ENCODE peak calls at places on chromosomes 5 and 9, in eight cellular contexts. One of them, this sample, is unnamed.

GRCh38 chr5:61401726-61402125 is 69.7 kb downstream of the ZSWIM6 start:
- DNase-seq in BJ: peak; percentile 19
- DNase-seq in CD4-positive, alpha-beta T cell: no peak
- DNase-seq in GM12878: no peak
- DNase-seq in mesothelial cell of epicardium: no peak
- DNase-seq in tibial nerve: no peak
- DNase-seq in GM12865: no peak
- DNase-seq in heart right ventricle: peak; percentile 11
- DNase-seq in this sample: no peak

GRCh38 chr9:6907772-6908381 is 150.1 kb downstream of the KDM4C start:
- DNase-seq in BJ: no peak
- DNase-seq in tibial nerve: no peak
- DNase-seq in mesothelial cell of epicardium: no peak
- DNase-seq in GM12878: no peak
- DNase-seq in heart right ventricle: no peak
- DNase-seq in GM12865: peak; percentile 26
- DNase-seq in CD4-positive, alpha-beta T cell: no peak
- DNase-seq in this sample: no peak

GRCh38 chr5:90135979-90136378 is 273.6 kb downstream of the CETN3 start:
- DNase-seq in BJ: no peak
- DNase-seq in GM12878: no peak
- DNase-seq in CD4-positive, alpha-beta T cell: no peak
- DNase-seq in heart right ventricle: no peak
- DNase-seq in GM12865: peak; percentile 52
- DNase-seq in tibial nerve: no peak
- DNase-seq in mesothelial cell of epicardium: no peak
- DNase-seq in this sample: no peak

GRCh38 chr5:150053231-150053626 is 33.1 kb downstream of the CSF1R start:
- DNase-seq in GM12865: no peak
- DNase-seq in BJ: no peak
- DNase-seq in mesothelial cell of epicardium: no peak
- DNase-seq in tibial nerve: no peak
- DNase-seq in CD4-positive, alpha-beta T cell: no peak
- DNase-seq in heart right ventricle: no peak
- DNase-seq in GM12878: no peak
- DNase-seq in this sample: peak; percentile 19

GRCh38 chr5:142922223-142922952 is 152.2 kb downstream of the ARHGAP26 start:
- DNase-seq in BJ: no peak
- DNase-seq in heart right ventricle: no peak
- DNase-seq in CD4-positive, alpha-beta T cell: no peak
- DNase-seq in tibial nerve: no peak
- DNase-seq in GM12878: peak; percentile 21
- DNase-seq in GM12865: peak; percentile 67
- DNase-seq in mesothelial cell of epicardium: no peak
- DNase-seq in this sample: peak; percentile 11

GRCh38 chr9:4666042-4666699 is at the start of gene SPATA6L:
- DNase-seq in GM12878: no peak
- DNase-seq in GM12865: peak; percentile 59
- DNase-seq in BJ: no peak
- DNase-seq in tibial nerve: no peak
- DNase-seq in CD4-positive, alpha-beta T cell: peak; percentile 25
- DNase-seq in heart right ventricle: peak; percentile 68
- DNase-seq in mesothelial cell of epicardium: peak; percentile 29
- DNase-seq in this sample: no peak

GRCh38 chr9:91384954-91385353 is 23.2 kb upstream of the AUH start:
- DNase-seq in heart right ventricle: no peak
- DNase-seq in CD4-positive, alpha-beta T cell: no peak
- DNase-seq in GM12865: no peak
- DNase-seq in GM12878: no peak
- DNase-seq in mesothelial cell of epicardium: no peak
- DNase-seq in tibial nerve: no peak
- DNase-seq in BJ: no peak
- DNase-seq in this sample: no peak

GRCh38 chr5:167626341-167627118 is 664.9 kb upstream of the WWC1 start:
- DNase-seq in mesothelial cell of epicardium: no peak
- DNase-seq in BJ: no peak
- DNase-seq in GM12878: no peak
- DNase-seq in GM12865: no peak
- DNase-seq in heart right ventricle: no peak
- DNase-seq in CD4-positive, alpha-beta T cell: no peak
- DNase-seq in tibial nerve: no peak
- DNase-seq in this sample: no peak

GRCh38 chr5:100903036-100903887 is at the start of gene ST8SIA4:
- DNase-seq in CD4-positive, alpha-beta T cell: peak; percentile 83
- DNase-seq in GM12878: peak; percentile 95
- DNase-seq in BJ: no peak
- DNase-seq in tibial nerve: peak; percentile 70
- DNase-seq in heart right ventricle: peak; percentile 89
- DNase-seq in mesothelial cell of epicardium: no peak
- DNase-seq in GM12865: peak; percentile 98
- DNase-seq in this sample: no peak

GRCh38 chr5:123785160-123786001 is 273.4 kb downstream of the CSNK1G3 start:
- DNase-seq in BJ: peak; percentile 31
- DNase-seq in GM12878: no peak
- DNase-seq in tibial nerve: no peak
- DNase-seq in GM12865: no peak
- DNase-seq in CD4-positive, alpha-beta T cell: no peak
- DNase-seq in heart right ventricle: no peak
- DNase-seq in mesothelial cell of epicardium: no peak
- DNase-seq in this sample: peak; percentile 56

GRCh38 chr9:3794005-3794404 is 268.2 kb upstream of the RFX3 start:
- DNase-seq in mesothelial cell of epicardium: no peak
- DNase-seq in GM12878: no peak
- DNase-seq in heart right ventricle: no peak
- DNase-seq in GM12865: no peak
- DNase-seq in BJ: no peak
- DNase-seq in CD4-positive, alpha-beta T cell: no peak
- DNase-seq in tibial nerve: no peak
- DNase-seq in this sample: no peak

DNA sequence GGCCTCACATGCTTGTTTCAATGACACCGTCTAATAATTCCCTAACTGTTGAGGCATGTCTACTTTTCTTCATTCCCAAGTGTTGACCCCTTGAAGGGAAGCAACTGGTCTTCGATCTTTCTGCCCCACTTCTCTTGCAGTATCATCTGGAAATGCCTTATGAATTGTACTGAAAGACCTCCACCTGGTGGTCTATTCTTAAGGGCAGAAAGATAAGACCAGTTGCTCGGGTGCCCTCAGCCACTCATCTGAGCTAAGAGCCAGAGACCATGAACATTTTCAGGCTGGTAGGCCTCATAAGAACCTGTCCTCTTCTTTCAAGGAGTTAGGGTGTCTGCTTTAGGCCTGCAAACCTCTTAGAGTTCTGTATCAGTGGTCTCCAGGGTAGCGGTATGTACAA is 542.5 kb downstream of the CTNND2 start:
- DNase-seq in mesothelial cell of epicardium: no peak
- DNase-seq in tibial nerve: no peak
- DNase-seq in GM12865: no peak
- DNase-seq in heart right ventricle: no peak
- DNase-seq in CD4-positive, alpha-beta T cell: no peak
- DNase-seq in GM12878: no peak
- DNase-seq in BJ: no peak
- DNase-seq in this sample: no peak
- TF ChIP-seq CTCF in mesothelial cell of epicardium: no peak
- TF ChIP-seq CTCF in tibial nerve: no peak
- TF ChIP-seq CTCF in GM12865: no peak
- TF ChIP-seq CTCF in heart right ventricle: no peak
- TF ChIP-seq CTCF in CD4-positive, alpha-beta T cell: no peak
- TF ChIP-seq CTCF in GM12878: no peak
- TF ChIP-seq CTCF in BJ: no peak
- TF ChIP-seq CTCF in this sample: no peak

DNA sequence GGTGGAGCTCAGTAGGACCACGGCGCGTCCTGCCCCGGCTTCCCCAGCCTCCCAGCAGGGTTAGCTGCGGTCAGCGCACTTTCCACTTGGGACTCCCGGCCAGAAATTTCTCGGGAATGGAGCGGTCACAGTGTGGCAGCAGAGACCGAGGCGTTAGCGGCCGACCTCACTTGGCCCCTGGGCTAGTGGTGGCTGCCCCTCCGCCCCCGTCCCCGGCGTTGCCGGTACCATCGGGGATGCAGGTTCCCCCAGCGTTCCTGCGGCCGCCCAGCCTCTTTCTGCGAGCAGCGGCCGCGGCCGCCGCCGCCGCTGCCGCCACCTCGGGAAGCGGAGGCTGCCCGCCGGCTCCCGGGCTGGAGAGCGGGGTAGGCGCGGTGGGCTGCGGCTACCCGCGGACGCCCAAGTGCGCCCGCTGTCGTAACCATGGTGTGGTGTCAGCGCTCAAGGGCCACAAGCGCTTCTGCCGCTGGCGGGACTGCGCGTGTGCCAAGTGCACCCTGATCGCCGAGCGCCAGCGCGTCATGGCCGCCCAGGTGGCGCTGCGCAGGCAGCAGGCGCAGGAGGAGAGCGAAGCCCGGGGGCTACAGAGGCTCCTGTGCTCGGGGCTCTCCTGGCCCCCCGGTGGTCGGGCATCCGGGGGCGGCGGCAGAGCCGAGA is 454 bp downstream of the DMRTA1 start:
- DNase-seq in CD4-positive, alpha-beta T cell: no peak
- DNase-seq in mesothelial cell of epicardium: peak; percentile 58
- DNase-seq in GM12865: peak; percentile 6
- DNase-seq in heart right ventricle: peak; percentile 10
- DNase-seq in BJ: no peak
- DNase-seq in GM12878: no peak
- DNase-seq in tibial nerve: peak; percentile 6
- DNase-seq in this sample: no peak
- TF ChIP-seq CTCF in CD4-positive, alpha-beta T cell: no peak
- TF ChIP-seq CTCF in mesothelial cell of epicardium: no peak
- TF ChIP-seq CTCF in GM12865: no peak
- TF ChIP-seq CTCF in heart right ventricle: no peak
- TF ChIP-seq CTCF in BJ: peak; percentile 6
- TF ChIP-seq CTCF in GM12878: no peak
- TF ChIP-seq CTCF in tibial nerve: no peak
- TF ChIP-seq CTCF in this sample: peak; percentile 8

GRCh38 chr9:96691326-96691725 is 36.2 kb upstream of the PRXL2C start:
- DNase-seq in CD4-positive, alpha-beta T cell: no peak
- DNase-seq in GM12865: no peak
- DNase-seq in tibial nerve: no peak
- DNase-seq in GM12878: no peak
- DNase-seq in mesothelial cell of epicardium: no peak
- DNase-seq in BJ: no peak
- DNase-seq in heart right ventricle: no peak
- DNase-seq in this sample: no peak

GRCh38 chr9:96688215-96688614 is 33.1 kb upstream of the PRXL2C start:
- DNase-seq in BJ: no peak
- DNase-seq in mesothelial cell of epicardium: no peak
- DNase-seq in CD4-positive, alpha-beta T cell: no peak
- DNase-seq in heart right ventricle: no peak
- DNase-seq in GM12865: no peak
- DNase-seq in tibial nerve: no peak
- DNase-seq in GM12878: no peak
- DNase-seq in this sample: no peak

GRCh38 chr9:96688745-96689464 is 33.8 kb upstream of the PRXL2C start:
- DNase-seq in BJ: no peak
- DNase-seq in heart right ventricle: no peak
- DNase-seq in CD4-positive, alpha-beta T cell: no peak
- DNase-seq in GM12878: no peak
- DNase-seq in GM12865: no peak
- DNase-seq in tibial nerve: no peak
- DNase-seq in mesothelial cell of epicardium: no peak
- DNase-seq in this sample: no peak

GRCh38 chr9:96680812-96681499 is 25.8 kb upstream of the PRXL2C start:
- DNase-seq in CD4-positive, alpha-beta T cell: no peak
- DNase-seq in GM12878: no peak
- DNase-seq in heart right ventricle: no peak
- DNase-seq in mesothelial cell of epicardium: no peak
- DNase-seq in GM12865: no peak
- DNase-seq in BJ: no peak
- DNase-seq in tibial nerve: no peak
- DNase-seq in this sample: no peak

DNA sequence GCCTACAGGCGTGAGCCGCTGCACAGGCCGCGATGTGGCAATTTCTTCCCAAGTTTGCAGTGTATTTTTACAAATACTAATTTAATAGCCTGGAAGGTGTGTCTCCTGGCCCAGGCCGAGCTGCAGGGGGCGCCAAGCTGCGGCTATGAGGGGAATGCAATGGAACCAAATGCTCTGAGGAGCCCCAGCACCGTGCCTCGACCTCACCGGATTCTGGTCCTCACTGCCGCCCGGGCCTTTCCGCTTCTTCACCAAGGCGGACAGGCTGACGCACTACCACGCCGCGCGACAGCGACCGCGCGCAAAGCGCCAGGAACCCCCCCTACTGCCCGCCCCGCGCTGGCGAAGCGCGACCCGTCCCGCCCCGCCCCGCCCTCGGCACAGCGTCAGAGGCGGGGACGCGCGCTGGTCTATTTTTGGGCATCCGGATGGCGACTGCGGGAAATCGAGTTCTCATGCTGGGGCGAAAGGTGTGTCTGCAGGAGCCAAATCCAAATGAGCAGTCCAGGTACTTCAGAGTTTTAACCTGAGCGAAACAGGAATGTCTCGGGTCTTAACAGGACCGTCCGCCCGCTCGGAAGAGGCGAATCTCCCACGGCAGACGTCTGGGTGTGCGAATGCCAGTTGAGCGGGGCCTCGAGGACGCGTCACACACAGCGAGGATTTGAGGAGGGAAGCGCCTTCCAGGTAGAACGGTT is 31.7 kb upstream of the PRXL2C start:
- DNase-seq in BJ: peak; percentile 22
- DNase-seq in tibial nerve: peak; percentile 68
- DNase-seq in heart right ventricle: peak; percentile 84
- DNase-seq in CD4-positive, alpha-beta T cell: peak; percentile 64
- DNase-seq in GM12865: peak; percentile 39
- DNase-seq in GM12878: no peak
- DNase-seq in mesothelial cell of epicardium: peak; percentile 41
- DNase-seq in this sample: peak; percentile 27
- TF ChIP-seq CTCF in BJ: peak; percentile 78
- TF ChIP-seq CTCF in tibial nerve: peak; percentile 54
- TF ChIP-seq CTCF in heart right ventricle: peak; percentile 60
- TF ChIP-seq CTCF in CD4-positive, alpha-beta T cell: peak; percentile 40
- TF ChIP-seq CTCF in GM12865: no peak
- TF ChIP-seq CTCF in GM12878: peak; percentile 7
- TF ChIP-seq CTCF in mesothelial cell of epicardium: no peak
- TF ChIP-seq CTCF in this sample: peak; percentile 68

DNA sequence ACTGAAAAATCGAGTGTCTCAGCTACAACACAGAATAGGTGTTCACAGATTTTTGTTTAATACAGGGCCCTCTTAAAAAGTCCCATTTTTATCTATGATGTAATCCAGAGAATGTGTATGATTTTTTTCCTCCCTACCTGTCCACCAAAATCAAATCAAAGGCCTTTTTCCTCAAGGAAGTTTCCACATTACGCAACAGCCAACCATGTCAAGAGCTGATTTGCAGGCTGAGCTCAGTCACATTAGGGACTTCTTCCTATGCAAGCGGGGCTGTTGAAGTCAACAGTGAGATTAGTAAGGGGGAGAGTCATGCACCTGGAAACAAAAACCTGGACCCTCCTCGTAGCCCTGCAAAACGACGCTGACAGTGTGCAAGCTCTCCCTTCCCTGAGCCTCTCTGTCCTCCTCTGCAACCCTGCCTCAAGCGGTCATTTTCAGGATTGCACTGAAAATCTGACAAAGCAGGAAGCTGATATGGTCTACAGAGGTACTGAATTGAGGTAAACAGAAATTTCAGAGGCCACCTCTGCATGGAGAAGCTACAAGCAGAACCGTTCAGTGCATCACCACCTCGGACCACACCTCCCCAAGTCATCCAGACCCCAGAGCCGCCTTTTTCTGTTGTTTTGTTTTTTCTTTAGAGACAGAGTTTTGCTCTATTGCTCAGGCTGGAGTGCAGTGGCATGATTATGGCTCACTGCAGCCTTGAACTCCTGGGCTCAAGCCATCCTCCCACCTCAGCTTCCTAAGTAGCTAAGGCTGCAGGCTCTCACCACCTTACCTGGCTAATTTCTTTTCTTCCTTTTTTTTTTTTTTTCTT is 13.7 kb upstream of the SFXN1 start:
- DNase-seq in GM12865: peak; percentile 66
- DNase-seq in heart right ventricle: no peak
- DNase-seq in mesothelial cell of epicardium: no peak
- DNase-seq in GM12878: no peak
- DNase-seq in tibial nerve: peak; percentile 71
- DNase-seq in CD4-positive, alpha-beta T cell: peak; percentile 42
- DNase-seq in BJ: no peak
- DNase-seq in this sample: no peak
- TF ChIP-seq CTCF in GM12865: peak; percentile 75
- TF ChIP-seq CTCF in heart right ventricle: peak; percentile 71
- TF ChIP-seq CTCF in mesothelial cell of epicardium: peak; percentile 82
- TF ChIP-seq CTCF in GM12878: peak; percentile 76
- TF ChIP-seq CTCF in tibial nerve: peak; percentile 67
- TF ChIP-seq CTCF in CD4-positive, alpha-beta T cell: peak; percentile 83
- TF ChIP-seq CTCF in BJ: peak; percentile 82
- TF ChIP-seq CTCF in this sample: peak; percentile 79

This sample was measured in AG09319.